ENCODE peak calls at places on chromosomes 3 and 15, in nine cellular contexts. One of them, this sample, is unnamed.

GRCh38 chr3:45912435-45912834 is 26.1 kb downstream of the CCR9 start:
- DNase-seq in astrocyte of the spinal cord: no peak
- DNase-seq in neural crest cell: no peak
- DNase-seq in nephron progenitor cell: no peak
- DNase-seq in GM12878: no peak
- DNase-seq in left ventricle myocardium inferior: no peak
- DNase-seq in body of pancreas: no peak
- DNase-seq in foreskin fibroblast: no peak
- DNase-seq in BJ: no peak
- DNase-seq in this sample: no peak

GRCh38 chr3:6807967-6808588 is 52.8 kb upstream of the GRM7 start:
- DNase-seq in GM12878: no peak
- DNase-seq in left ventricle myocardium inferior: no peak
- DNase-seq in nephron progenitor cell: no peak
- DNase-seq in astrocyte of the spinal cord: peak
- DNase-seq in BJ: no peak
- DNase-seq in foreskin fibroblast: no peak
- DNase-seq in body of pancreas: no peak
- DNase-seq in neural crest cell: no peak
- DNase-seq in this sample: no peak

GRCh38 chr3:138786788-138787276 is 47.9 kb downstream of the PIK3CB start:
- DNase-seq in neural crest cell: no peak
- DNase-seq in body of pancreas: no peak
- DNase-seq in foreskin fibroblast: peak
- DNase-seq in left ventricle myocardium inferior: no peak
- DNase-seq in BJ: peak
- DNase-seq in GM12878: no peak
- DNase-seq in astrocyte of the spinal cord: peak
- DNase-seq in nephron progenitor cell: no peak
- DNase-seq in this sample: peak

GRCh38 chr3:134485075-134485536 is 679 bp downstream of the ANAPC13 start:
- DNase-seq in GM12878: no peak
- DNase-seq in BJ: no peak
- DNase-seq in foreskin fibroblast: peak
- DNase-seq in nephron progenitor cell: no peak
- DNase-seq in body of pancreas: peak
- DNase-seq in neural crest cell: no peak
- DNase-seq in left ventricle myocardium inferior: no peak
- DNase-seq in astrocyte of the spinal cord: no peak
- DNase-seq in this sample: no peak

GRCh38 chr3:195059471-195060216 is 211.3 kb downstream of the XXYLT1 start:
- DNase-seq in left ventricle myocardium inferior: no peak
- DNase-seq in body of pancreas: no peak
- DNase-seq in astrocyte of the spinal cord: no peak
- DNase-seq in nephron progenitor cell: no peak
- DNase-seq in foreskin fibroblast: no peak
- DNase-seq in BJ: no peak
- DNase-seq in GM12878: no peak
- DNase-seq in neural crest cell: no peak
- DNase-seq in this sample: no peak

GRCh38 chr15:67826717-67827560 is 1.6 kb downstream of the SKOR1 start:
- DNase-seq in body of pancreas: no peak
- DNase-seq in neural crest cell: no peak
- DNase-seq in astrocyte of the spinal cord: no peak
- DNase-seq in GM12878: no peak
- DNase-seq in foreskin fibroblast: no peak
- DNase-seq in nephron progenitor cell: no peak
- DNase-seq in BJ: no peak
- DNase-seq in left ventricle myocardium inferior: no peak
- DNase-seq in this sample: no peak

GRCh38 chr15:28123408-28124023 is 24.4 kb upstream of the OCA2 start:
- DNase-seq in nephron progenitor cell: peak
- DNase-seq in BJ: no peak
- DNase-seq in neural crest cell: peak
- DNase-seq in foreskin fibroblast: peak
- DNase-seq in body of pancreas: peak
- DNase-seq in astrocyte of the spinal cord: peak
- DNase-seq in GM12878: no peak
- DNase-seq in left ventricle myocardium inferior: peak
- DNase-seq in this sample: peak

GRCh38 chr15:41499109-41499851 is 5.6 kb downstream of the ITPKA start:
- DNase-seq in GM12878: no peak
- DNase-seq in left ventricle myocardium inferior: no peak
- DNase-seq in nephron progenitor cell: no peak
- DNase-seq in body of pancreas: no peak
- DNase-seq in astrocyte of the spinal cord: no peak
- DNase-seq in BJ: no peak
- DNase-seq in neural crest cell: no peak
- DNase-seq in foreskin fibroblast: no peak
- DNase-seq in this sample: no peak

GRCh38 chr15:99538261-99538660 is 27.5 kb upstream of the MEF2A start:
- DNase-seq in left ventricle myocardium inferior: no peak
- DNase-seq in nephron progenitor cell: no peak
- DNase-seq in neural crest cell: no peak
- DNase-seq in GM12878: no peak
- DNase-seq in body of pancreas: no peak
- DNase-seq in astrocyte of the spinal cord: no peak
- DNase-seq in BJ: no peak
- DNase-seq in foreskin fibroblast: no peak
- DNase-seq in this sample: no peak

GRCh38 chr15:77540346-77541060 is 92.2 kb downstream of the LINGO1 start:
- DNase-seq in BJ: no peak
- DNase-seq in body of pancreas: no peak
- DNase-seq in astrocyte of the spinal cord: no peak
- DNase-seq in neural crest cell: no peak
- DNase-seq in foreskin fibroblast: no peak
- DNase-seq in GM12878: no peak
- DNase-seq in left ventricle myocardium inferior: no peak
- DNase-seq in nephron progenitor cell: no peak
- DNase-seq in this sample: no peak

GRCh38 chr3:23663246-23663645 is 142.5 kb upstream of the UBE2E1 start:
- DNase-seq in left ventricle myocardium inferior: no peak
- DNase-seq in neural crest cell: no peak
- DNase-seq in body of pancreas: no peak
- DNase-seq in GM12878: no peak
- DNase-seq in nephron progenitor cell: no peak
- DNase-seq in BJ: no peak
- DNase-seq in foreskin fibroblast: peak
- DNase-seq in astrocyte of the spinal cord: peak
- DNase-seq in this sample: no peak

GRCh38 chr15:74387141-74387541 is 19.7 kb upstream of the CYP11A1 start:
- DNase-seq in GM12878: no peak
- DNase-seq in astrocyte of the spinal cord: no peak
- DNase-seq in nephron progenitor cell: no peak
- DNase-seq in left ventricle myocardium inferior: no peak
- DNase-seq in BJ: no peak
- DNase-seq in neural crest cell: no peak
- DNase-seq in foreskin fibroblast: no peak
- DNase-seq in body of pancreas: no peak
- DNase-seq in this sample: no peak

GRCh38 chr3:65338571-65338970 is 650.8 kb upstream of the ADAMTS9 start:
- DNase-seq in body of pancreas: no peak
- DNase-seq in astrocyte of the spinal cord: no peak
- DNase-seq in left ventricle myocardium inferior: no peak
- DNase-seq in neural crest cell: no peak
- DNase-seq in BJ: no peak
- DNase-seq in GM12878: no peak
- DNase-seq in nephron progenitor cell: no peak
- DNase-seq in foreskin fibroblast: peak
- DNase-seq in this sample: no peak

GRCh38 chr15:49492834-49493233 is 69.8 kb downstream of the FGF7 start:
- DNase-seq in nephron progenitor cell: no peak
- DNase-seq in foreskin fibroblast: peak
- DNase-seq in body of pancreas: no peak
- DNase-seq in left ventricle myocardium inferior: no peak
- DNase-seq in astrocyte of the spinal cord: no peak
- DNase-seq in BJ: peak
- DNase-seq in GM12878: no peak
- DNase-seq in neural crest cell: no peak
- DNase-seq in this sample: no peak

GRCh38 chr3:101479022-101479421 is 34.0 kb downstream of the SENP7 start:
- DNase-seq in nephron progenitor cell: no peak
- DNase-seq in left ventricle myocardium inferior: no peak
- DNase-seq in neural crest cell: no peak
- DNase-seq in GM12878: no peak
- DNase-seq in astrocyte of the spinal cord: no peak
- DNase-seq in foreskin fibroblast: no peak
- DNase-seq in BJ: no peak
- DNase-seq in body of pancreas: no peak
- DNase-seq in this sample: no peak

GRCh38 chr15:40567111-40567510 is 2.0 kb upstream of the RPUSD2 start:
- DNase-seq in foreskin fibroblast: peak
- DNase-seq in left ventricle myocardium inferior: no peak
- DNase-seq in neural crest cell: no peak
- DNase-seq in body of pancreas: no peak
- DNase-seq in GM12878: no peak
- DNase-seq in astrocyte of the spinal cord: no peak
- DNase-seq in BJ: no peak
- DNase-seq in nephron progenitor cell: no peak
- DNase-seq in this sample: no peak

GRCh38 chr3:150770662-150771061 is 7.7 kb upstream of the SIAH2 start:
- DNase-seq in neural crest cell: no peak
- DNase-seq in astrocyte of the spinal cord: no peak
- DNase-seq in nephron progenitor cell: no peak
- DNase-seq in foreskin fibroblast: peak
- DNase-seq in GM12878: no peak
- DNase-seq in BJ: no peak
- DNase-seq in body of pancreas: no peak
- DNase-seq in left ventricle myocardium inferior: no peak
- DNase-seq in this sample: no peak

GRCh38 chr3:191342391-191342790 is 12.1 kb upstream of the UTS2B start:
- DNase-seq in BJ: no peak
- DNase-seq in body of pancreas: no peak
- DNase-seq in astrocyte of the spinal cord: no peak
- DNase-seq in left ventricle myocardium inferior: no peak
- DNase-seq in neural crest cell: no peak
- DNase-seq in nephron progenitor cell: no peak
- DNase-seq in GM12878: no peak
- DNase-seq in foreskin fibroblast: no peak
- DNase-seq in this sample: no peak

GRCh38 chr15:86425746-86426145 is 346.1 kb downstream of the AGBL1 start:
- DNase-seq in left ventricle myocardium inferior: no peak
- DNase-seq in body of pancreas: no peak
- DNase-seq in astrocyte of the spinal cord: no peak
- DNase-seq in nephron progenitor cell: no peak
- DNase-seq in neural crest cell: no peak
- DNase-seq in GM12878: no peak
- DNase-seq in BJ: no peak
- DNase-seq in foreskin fibroblast: no peak
- DNase-seq in this sample: no peak

GRCh38 chr3:43786102-43786952 is 95.6 kb downstream of the ABHD5 start:
- DNase-seq in astrocyte of the spinal cord: no peak
- DNase-seq in GM12878: no peak
- DNase-seq in BJ: no peak
- DNase-seq in neural crest cell: no peak
- DNase-seq in foreskin fibroblast: no peak
- DNase-seq in body of pancreas: no peak
- DNase-seq in left ventricle myocardium inferior: no peak
- DNase-seq in nephron progenitor cell: no peak
- DNase-seq in this sample: no peak

GRCh38 chr3:136186330-136186729 is 9.8 kb downstream of the MSL2 start:
- DNase-seq in neural crest cell: no peak
- DNase-seq in nephron progenitor cell: no peak
- DNase-seq in astrocyte of the spinal cord: no peak
- DNase-seq in foreskin fibroblast: no peak
- DNase-seq in body of pancreas: peak
- DNase-seq in GM12878: no peak
- DNase-seq in BJ: no peak
- DNase-seq in left ventricle myocardium inferior: no peak
- DNase-seq in this sample: no peak

GRCh38 chr15:60005352-60006202 is 1.5 kb downstream of the FOXB1 start:
- DNase-seq in BJ: no peak
- DNase-seq in body of pancreas: no peak
- DNase-seq in nephron progenitor cell: peak
- DNase-seq in neural crest cell: no peak
- DNase-seq in astrocyte of the spinal cord: no peak
- DNase-seq in foreskin fibroblast: no peak
- DNase-seq in left ventricle myocardium inferior: no peak
- DNase-seq in GM12878: no peak
- DNase-seq in this sample: no peak